ENCODE peak calls at places on chromosome 10, in eight cellular contexts. One of them, this sample, is unnamed.

GRCh38 chr10:79179404-79180309 is 110.9 kb downstream of the ZMIZ1 start:
- DNase-seq in lower lobe of right lung: no peak
- DNase-seq in CD8-positive, alpha-beta T cell: no peak
- DNase-seq in transverse colon: no peak
- DNase-seq in GM12878: no peak
- DNase-seq in esophagus muscularis mucosa: no peak
- DNase-seq in fibroblast of lung: peak; percentile 44
- DNase-seq in psoas muscle: no peak
- DNase-seq in this sample: no peak

GRCh38 chr10:14700551-14700950 is 74.1 kb downstream of the FAM107B start:
- DNase-seq in transverse colon: no peak
- DNase-seq in esophagus muscularis mucosa: no peak
- DNase-seq in GM12878: no peak
- DNase-seq in psoas muscle: no peak
- DNase-seq in fibroblast of lung: no peak
- DNase-seq in lower lobe of right lung: no peak
- DNase-seq in CD8-positive, alpha-beta T cell: no peak
- DNase-seq in this sample: no peak

GRCh38 chr10:12943425-12943824 is 58.1 kb downstream of the CCDC3 start:
- DNase-seq in lower lobe of right lung: no peak
- DNase-seq in GM12878: no peak
- DNase-seq in CD8-positive, alpha-beta T cell: no peak
- DNase-seq in transverse colon: no peak
- DNase-seq in psoas muscle: no peak
- DNase-seq in esophagus muscularis mucosa: no peak
- DNase-seq in fibroblast of lung: no peak
- DNase-seq in this sample: no peak

GRCh38 chr10:95480901-95481491 is 80.2 kb downstream of the SORBS1 start:
- DNase-seq in psoas muscle: no peak
- DNase-seq in esophagus muscularis mucosa: no peak
- DNase-seq in transverse colon: no peak
- DNase-seq in fibroblast of lung: peak; percentile 89
- DNase-seq in GM12878: no peak
- DNase-seq in CD8-positive, alpha-beta T cell: no peak
- DNase-seq in lower lobe of right lung: no peak
- DNase-seq in this sample: no peak

GRCh38 chr10:110672580-110672919 is 28.4 kb downstream of the RBM20 start:
- DNase-seq in esophagus muscularis mucosa: no peak
- DNase-seq in psoas muscle: no peak
- DNase-seq in fibroblast of lung: no peak
- DNase-seq in lower lobe of right lung: no peak
- DNase-seq in transverse colon: no peak
- DNase-seq in CD8-positive, alpha-beta T cell: no peak
- DNase-seq in GM12878: no peak
- DNase-seq in this sample: no peak

GRCh38 chr10:78491812-78492211 is 458.1 kb downstream of the RPS24 start:
- DNase-seq in lower lobe of right lung: no peak
- DNase-seq in transverse colon: no peak
- DNase-seq in psoas muscle: no peak
- DNase-seq in GM12878: no peak
- DNase-seq in esophagus muscularis mucosa: no peak
- DNase-seq in fibroblast of lung: peak; percentile 45
- DNase-seq in CD8-positive, alpha-beta T cell: peak; percentile 25
- DNase-seq in this sample: no peak

GRCh38 chr10:12631787-12632562 is 282.6 kb downstream of the CAMK1D start:
- DNase-seq in lower lobe of right lung: no peak
- DNase-seq in fibroblast of lung: no peak
- DNase-seq in psoas muscle: no peak
- DNase-seq in GM12878: no peak
- DNase-seq in CD8-positive, alpha-beta T cell: no peak
- DNase-seq in transverse colon: peak; percentile 42
- DNase-seq in esophagus muscularis mucosa: peak; percentile 53
- DNase-seq in this sample: no peak

GRCh38 chr10:11017575-11018425 is at the start of gene CELF2:
- DNase-seq in GM12878: no peak
- DNase-seq in psoas muscle: peak; percentile 75
- DNase-seq in transverse colon: peak; percentile 82
- DNase-seq in esophagus muscularis mucosa: no peak
- DNase-seq in CD8-positive, alpha-beta T cell: peak; percentile 62
- DNase-seq in lower lobe of right lung: peak; percentile 85
- DNase-seq in fibroblast of lung: peak; percentile 23
- DNase-seq in this sample: peak; percentile 36

GRCh38 chr10:102484021-102484420 is 18.5 kb downstream of the ACTR1A start:
- DNase-seq in transverse colon: no peak
- DNase-seq in psoas muscle: no peak
- DNase-seq in lower lobe of right lung: no peak
- DNase-seq in esophagus muscularis mucosa: no peak
- DNase-seq in GM12878: no peak
- DNase-seq in CD8-positive, alpha-beta T cell: no peak
- DNase-seq in fibroblast of lung: no peak
- DNase-seq in this sample: no peak

GRCh38 chr10:120806081-120806480 is 45.1 kb upstream of the WDR11 start:
- DNase-seq in lower lobe of right lung: no peak
- DNase-seq in esophagus muscularis mucosa: no peak
- DNase-seq in fibroblast of lung: no peak
- DNase-seq in transverse colon: no peak
- DNase-seq in CD8-positive, alpha-beta T cell: no peak
- DNase-seq in GM12878: no peak
- DNase-seq in psoas muscle: no peak
- DNase-seq in this sample: no peak

GRCh38 chr10:87844837-87845623 is 18.3 kb downstream of the KLLN start:
- DNase-seq in psoas muscle: no peak
- DNase-seq in lower lobe of right lung: no peak
- DNase-seq in fibroblast of lung: peak; percentile 77
- DNase-seq in transverse colon: no peak
- DNase-seq in GM12878: no peak
- DNase-seq in CD8-positive, alpha-beta T cell: no peak
- DNase-seq in esophagus muscularis mucosa: no peak
- DNase-seq in this sample: no peak

GRCh38 chr10:118547282-118547681 is 48.2 kb downstream of the PRLHR start:
- DNase-seq in fibroblast of lung: no peak
- DNase-seq in CD8-positive, alpha-beta T cell: no peak
- DNase-seq in esophagus muscularis mucosa: no peak
- DNase-seq in psoas muscle: no peak
- DNase-seq in lower lobe of right lung: no peak
- DNase-seq in transverse colon: no peak
- DNase-seq in GM12878: no peak
- DNase-seq in this sample: no peak

GRCh38 chr10:7887417-7887816 is 69.1 kb downstream of the TAF3 start:
- DNase-seq in esophagus muscularis mucosa: no peak
- DNase-seq in lower lobe of right lung: no peak
- DNase-seq in transverse colon: no peak
- DNase-seq in CD8-positive, alpha-beta T cell: no peak
- DNase-seq in psoas muscle: no peak
- DNase-seq in fibroblast of lung: peak; percentile 89
- DNase-seq in GM12878: no peak
- DNase-seq in this sample: no peak

GRCh38 chr10:8306685-8307364 is 252.3 kb downstream of the GATA3 start:
- DNase-seq in CD8-positive, alpha-beta T cell: no peak
- DNase-seq in fibroblast of lung: peak; percentile 77
- DNase-seq in psoas muscle: no peak
- DNase-seq in GM12878: no peak
- DNase-seq in transverse colon: no peak
- DNase-seq in esophagus muscularis mucosa: no peak
- DNase-seq in lower lobe of right lung: no peak
- DNase-seq in this sample: no peak

GRCh38 chr10:74585231-74586087 is 240.9 kb upstream of the KAT6B start:
- DNase-seq in CD8-positive, alpha-beta T cell: peak; percentile 58
- DNase-seq in fibroblast of lung: no peak
- DNase-seq in esophagus muscularis mucosa: no peak
- DNase-seq in transverse colon: no peak
- DNase-seq in psoas muscle: no peak
- DNase-seq in lower lobe of right lung: no peak
- DNase-seq in GM12878: peak; percentile 96
- DNase-seq in this sample: no peak

GRCh38 chr10:50421026-50421719 is 169.9 kb upstream of the ASAH2 start:
- DNase-seq in psoas muscle: no peak
- DNase-seq in esophagus muscularis mucosa: no peak
- DNase-seq in CD8-positive, alpha-beta T cell: no peak
- DNase-seq in GM12878: peak; percentile 72
- DNase-seq in transverse colon: peak; percentile 27
- DNase-seq in fibroblast of lung: peak; percentile 20
- DNase-seq in lower lobe of right lung: peak; percentile 49
- DNase-seq in this sample: peak; percentile 35

GRCh38 chr10:21888959-21889358 is 114.6 kb downstream of the DNAJC1 start:
- DNase-seq in fibroblast of lung: no peak
- DNase-seq in CD8-positive, alpha-beta T cell: no peak
- DNase-seq in esophagus muscularis mucosa: no peak
- DNase-seq in transverse colon: peak; percentile 10
- DNase-seq in GM12878: peak; percentile 93
- DNase-seq in psoas muscle: no peak
- DNase-seq in lower lobe of right lung: no peak
- DNase-seq in this sample: no peak

GRCh38 chr10:63515002-63515763 is 6.0 kb upstream of the REEP3 start:
- DNase-seq in fibroblast of lung: peak; percentile 81
- DNase-seq in esophagus muscularis mucosa: no peak
- DNase-seq in CD8-positive, alpha-beta T cell: no peak
- DNase-seq in psoas muscle: no peak
- DNase-seq in lower lobe of right lung: no peak
- DNase-seq in GM12878: no peak
- DNase-seq in transverse colon: no peak
- DNase-seq in this sample: no peak

GRCh38 chr10:62233494-62234283 is 35.0 kb downstream of the RTKN2 start:
- DNase-seq in fibroblast of lung: peak; percentile 49
- DNase-seq in esophagus muscularis mucosa: no peak
- DNase-seq in lower lobe of right lung: no peak
- DNase-seq in transverse colon: no peak
- DNase-seq in psoas muscle: no peak
- DNase-seq in CD8-positive, alpha-beta T cell: no peak
- DNase-seq in GM12878: no peak
- DNase-seq in this sample: no peak

GRCh38 chr10:24724381-24725228 is 918 bp upstream of the ARHGAP21 start:
- DNase-seq in GM12878: peak; percentile 90
- DNase-seq in transverse colon: peak; percentile 98
- DNase-seq in esophagus muscularis mucosa: peak; percentile 99
- DNase-seq in psoas muscle: peak; percentile 97
- DNase-seq in CD8-positive, alpha-beta T cell: peak; percentile 96
- DNase-seq in lower lobe of right lung: peak; percentile 98
- DNase-seq in fibroblast of lung: peak; percentile 96
- DNase-seq in this sample: peak; percentile 96
- TF ChIP-seq CTCF in GM12878: no peak
- TF ChIP-seq CTCF in transverse colon: no peak
- TF ChIP-seq CTCF in esophagus muscularis mucosa: no peak
- TF ChIP-seq CTCF in psoas muscle: no peak
- TF ChIP-seq CTCF in CD8-positive, alpha-beta T cell: no peak
- TF ChIP-seq CTCF in lower lobe of right lung: no peak
- TF ChIP-seq CTCF in fibroblast of lung: no peak
- TF ChIP-seq CTCF in this sample: no peak

DNA sequence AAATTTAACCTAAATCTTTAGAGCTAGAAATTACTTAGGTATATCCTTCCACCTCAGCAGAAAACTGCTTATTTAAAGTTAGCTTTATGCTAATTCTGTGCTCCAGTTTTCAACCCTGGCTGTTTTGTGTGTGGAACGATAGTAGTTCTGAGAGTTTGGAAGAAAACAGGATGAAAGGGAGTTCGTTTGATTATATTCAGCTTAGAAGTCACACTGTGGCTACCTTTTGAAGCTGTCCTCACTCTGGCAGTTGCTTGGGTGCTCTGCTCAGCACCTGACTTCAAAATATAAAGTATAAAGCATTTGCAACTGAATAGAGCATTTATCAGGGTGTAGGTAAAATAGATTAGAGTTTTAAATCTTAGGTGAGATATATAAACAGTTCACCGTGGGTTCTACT is 2.7 kb upstream of the ASCC1 start:
- DNase-seq in transverse colon: no peak
- DNase-seq in GM12878: no peak
- DNase-seq in fibroblast of lung: no peak
- DNase-seq in lower lobe of right lung: no peak
- DNase-seq in psoas muscle: no peak
- DNase-seq in CD8-positive, alpha-beta T cell: no peak
- DNase-seq in esophagus muscularis mucosa: no peak
- DNase-seq in this sample: no peak
- H3K27ac ChIP-seq in transverse colon: peak overlapping the region; percentile 98
- H3K27ac ChIP-seq in GM12878: peak overlapping the region; percentile 96
- H3K27ac ChIP-seq in fibroblast of lung: no peak overlapping the region
- H3K27ac ChIP-seq in lower lobe of right lung: peak overlapping the region; percentile 60
- H3K27ac ChIP-seq in psoas muscle: peak overlapping the region; percentile 97
- H3K27ac ChIP-seq in CD8-positive, alpha-beta T cell: peak overlapping the region; percentile 21
- H3K27ac ChIP-seq in esophagus muscularis mucosa: peak overlapping the region; percentile 98
- H3K27ac ChIP-seq in this sample: no peak overlapping the region

DNA sequence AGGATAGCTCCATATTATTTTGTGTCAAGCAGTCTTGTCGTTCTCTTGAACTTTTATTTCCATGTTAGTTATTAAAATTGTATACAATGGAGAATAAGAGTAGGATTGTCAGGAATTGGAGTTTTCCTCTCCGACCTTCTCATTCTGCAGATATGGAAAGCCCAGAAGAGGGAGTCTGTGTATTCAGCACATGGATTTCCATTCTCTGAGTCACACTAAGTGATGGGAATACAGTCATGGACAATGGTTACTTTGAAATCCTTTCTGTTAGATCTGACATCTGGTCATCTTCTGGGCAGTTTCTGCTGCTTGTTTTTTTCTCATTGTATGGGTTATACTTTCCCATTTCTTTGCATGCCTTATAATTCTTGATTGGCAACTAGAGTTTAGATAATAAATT is 5.0 kb upstream of the TASOR2 start:
- DNase-seq in transverse colon: no peak
- DNase-seq in GM12878: no peak
- DNase-seq in esophagus muscularis mucosa: no peak
- DNase-seq in fibroblast of lung: peak; percentile 39
- DNase-seq in CD8-positive, alpha-beta T cell: no peak
- DNase-seq in lower lobe of right lung: no peak
- DNase-seq in psoas muscle: no peak
- DNase-seq in this sample: no peak
- TF ChIP-seq CTCF in transverse colon: no peak
- TF ChIP-seq CTCF in GM12878: no peak
- TF ChIP-seq CTCF in esophagus muscularis mucosa: no peak
- TF ChIP-seq CTCF in fibroblast of lung: peak; percentile 7
- TF ChIP-seq CTCF in CD8-positive, alpha-beta T cell: no peak
- TF ChIP-seq CTCF in lower lobe of right lung: no peak
- TF ChIP-seq CTCF in psoas muscle: no peak
- TF ChIP-seq CTCF in this sample: no peak

GRCh38 chr10:97261188-97261587 is 31.2 kb downstream of the ARHGAP19 start:
- DNase-seq in psoas muscle: no peak
- DNase-seq in transverse colon: no peak
- DNase-seq in CD8-positive, alpha-beta T cell: no peak
- DNase-seq in lower lobe of right lung: no peak
- DNase-seq in GM12878: no peak
- DNase-seq in fibroblast of lung: no peak
- DNase-seq in esophagus muscularis mucosa: no peak
- DNase-seq in this sample: no peak

GRCh38 chr10:97254694-97255093 is 37.7 kb downstream of the ARHGAP19 start:
- DNase-seq in fibroblast of lung: no peak
- DNase-seq in transverse colon: no peak
- DNase-seq in lower lobe of right lung: no peak
- DNase-seq in GM12878: no peak
- DNase-seq in esophagus muscularis mucosa: no peak
- DNase-seq in CD8-positive, alpha-beta T cell: no peak
- DNase-seq in psoas muscle: no peak
- DNase-seq in this sample: no peak

GRCh38 chr10:97255512-97256293 is 36.7 kb downstream of the ARHGAP19 start:
- DNase-seq in fibroblast of lung: no peak
- DNase-seq in CD8-positive, alpha-beta T cell: no peak
- DNase-seq in transverse colon: no peak
- DNase-seq in esophagus muscularis mucosa: no peak
- DNase-seq in GM12878: no peak
- DNase-seq in lower lobe of right lung: no peak
- DNase-seq in psoas muscle: no peak
- DNase-seq in this sample: no peak

GRCh38 chr10:97259119-97259518 is 33.3 kb downstream of the ARHGAP19 start:
- DNase-seq in lower lobe of right lung: no peak
- DNase-seq in psoas muscle: no peak
- DNase-seq in transverse colon: peak; percentile 18
- DNase-seq in GM12878: no peak
- DNase-seq in fibroblast of lung: no peak
- DNase-seq in CD8-positive, alpha-beta T cell: no peak
- DNase-seq in esophagus muscularis mucosa: no peak
- DNase-seq in this sample: no peak

GRCh38 chr10:97256356-97256755 is 36.1 kb downstream of the ARHGAP19 start:
- DNase-seq in CD8-positive, alpha-beta T cell: no peak
- DNase-seq in GM12878: no peak
- DNase-seq in transverse colon: no peak
- DNase-seq in lower lobe of right lung: no peak
- DNase-seq in psoas muscle: no peak
- DNase-seq in fibroblast of lung: no peak
- DNase-seq in esophagus muscularis mucosa: no peak
- DNase-seq in this sample: no peak
- H3K27ac ChIP-seq in CD8-positive, alpha-beta T cell: no peak overlapping the region
- H3K27ac ChIP-seq in GM12878: no peak overlapping the region
- H3K27ac ChIP-seq in transverse colon: no peak overlapping the region
- H3K27ac ChIP-seq in lower lobe of right lung: no peak overlapping the region
- H3K27ac ChIP-seq in psoas muscle: no peak overlapping the region
- H3K27ac ChIP-seq in fibroblast of lung: no peak overlapping the region
- H3K27ac ChIP-seq in esophagus muscularis mucosa: no peak overlapping the region
- H3K27ac ChIP-seq in this sample: no peak overlapping the region

This sample was measured in RWPE1.